ENCODE peak calls at places on chromosomes 13 and 19, in ten cellular contexts. P, E, N, W, H, M, C, Q, S and T are unnamed samples.

GRCh38 chr19:45476349-45476717 is 8.5 kb downstream of the FOSB start:
- DNase-seq in P (no peak), E (no peak), N (no peak), W (no peak), H (no peak), M (no peak), C (no peak), Q (no peak), S (no peak), T (no peak)

GRCh38 chr13:46479286-46479685 is 73.7 kb upstream of the LRCH1 start:
- DNase-seq in P (no peak), E (no peak), N (no peak), W (no peak), H (no peak), M (no peak), C (no peak), Q (no peak), S (no peak), T (no peak)

GRCh38 chr13:90374183-90374582 is 973.3 kb upstream of the MIR17HG start:
- DNase-seq in P (no peak), E (no peak), N (no peak), W (no peak), H (no peak), M (no peak), C (no peak), Q (no peak), S (no peak), T (no peak)

GRCh38 chr13:103625194-103625593 is 559.0 kb upstream of the SLC10A2 start:
- DNase-seq in P (no peak), E (no peak), N (no peak), W (no peak), H (no peak), M (no peak), C (no peak), Q (no peak), S (no peak), T (no peak)

GRCh38 chr13:63161219-63161618 is 1745.6 kb upstream of the PCDH20 start:
- DNase-seq in P (no peak), E (no peak), N (no peak), W (no peak), H (no peak), M (no peak), C (no peak), Q (no peak), S (no peak), T (no peak)

GRCh38 chr13:41811588-41812021 is 149.3 kb downstream of the VWA8 start:
- DNase-seq in P (no peak), E (no peak), N (no peak), W (no peak), H (no peak), M (no peak), C (peak), Q (no peak), S (no peak), T (peak)

GRCh38 chr19:2461751-2462634 is 5.2 kb upstream of the LMNB2 start:
- DNase-seq in P (no peak), E (no peak), N (peak), W (peak), H (peak), M (peak), C (peak), Q (no peak), S (peak), T (peak)

GRCh38 chr19:43700368-43701015 is 15.4 kb upstream of the IRGC start:
- DNase-seq in P (no peak), E (peak), N (peak), W (no peak), H (no peak), M (peak), C (peak), Q (no peak), S (peak), T (peak)

GRCh38 chr19:18713550-18714117 is 30.2 kb downstream of the CRTC1 start:
- DNase-seq in P (no peak), E (no peak), N (no peak), W (no peak), H (no peak), M (no peak), C (no peak), Q (no peak), S (no peak), T (no peak)

GRCh38 chr19:39165857-39166256 is 30.9 kb upstream of the NCCRP1 start:
- DNase-seq in P (no peak), E (no peak), N (no peak), W (no peak), H (no peak), M (no peak), C (no peak), Q (no peak), S (no peak), T (no peak)

GRCh38 chr19:15556634-15557181 is 48.4 kb downstream of the CYP4F22 start:
- DNase-seq in P (no peak), E (no peak), N (no peak), W (no peak), H (no peak), M (no peak), C (peak), Q (no peak), S (no peak), T (no peak)

GRCh38 chr19:32889137-32889934 is 19.8 kb upstream of the SLC7A9 start:
- DNase-seq in P (no peak), E (no peak), N (no peak), W (no peak), H (no peak), M (no peak), C (no peak), Q (no peak), S (no peak), T (no peak)

GRCh38 chr13:67238277-67238859 is 8.2 kb upstream of the PCDH9 start:
- DNase-seq in P (no peak), E (no peak), N (peak), W (no peak), H (peak), M (no peak), C (no peak), Q (no peak), S (no peak), T (peak)

GRCh38 chr19:44202470-44202869 is 9.9 kb upstream of the ZNF227 start:
- DNase-seq in P (no peak), E (peak), N (no peak), W (no peak), H (no peak), M (no peak), C (no peak), Q (no peak), S (no peak), T (no peak)

GRCh38 chr19:1811472-1811894 is 593 bp downstream of the ATP8B3 start:
- DNase-seq in P (no peak), E (peak), N (peak), W (peak), H (peak), M (peak), C (no peak), Q (peak), S (peak), T (peak)

GRCh38 chr19:54418930-54419800 is 3.9 kb downstream of the TTYH1 start:
- DNase-seq in P (no peak), E (no peak), N (no peak), W (no peak), H (no peak), M (no peak), C (no peak), Q (no peak), S (no peak), T (no peak)

GRCh38 chr19:32818536-32818935 is 51.0 kb downstream of the SLC7A9 start:
- DNase-seq in P (no peak), E (no peak), N (no peak), W (no peak), H (no peak), M (no peak), C (no peak), Q (no peak), S (no peak), T (no peak)

GRCh38 chr19:35288331-35288730 is 3.6 kb upstream of the MAG start:
- DNase-seq in P (no peak), E (no peak), N (no peak), W (no peak), H (no peak), M (no peak), C (no peak), Q (no peak), S (no peak), T (no peak)

GRCh38 chr19:50479761-50480251 is 3.2 kb upstream of the GARIN5A start:
- DNase-seq in P (no peak), E (no peak), N (no peak), W (no peak), H (no peak), M (no peak), C (no peak), Q (no peak), S (no peak), T (no peak)

GRCh38 chr19:17348700-17349099 is 11.3 kb downstream of the GTPBP3 start:
- DNase-seq in P (no peak), E (no peak), N (no peak), W (no peak), H (peak), M (peak), C (no peak), Q (no peak), S (peak), T (peak)

GRCh38 chr19:8174706-8175105 is 25.3 kb upstream of the FBN3 start:
- DNase-seq in P (no peak), E (no peak), N (no peak), W (no peak), H (peak), M (no peak), C (no peak), Q (no peak), S (no peak), T (peak)

GRCh38 chr19:34253711-34254551 is 423 bp upstream of the GARRE1 start:
- DNase-seq in P (peak), E (no peak), N (peak), W (peak), H (peak), M (no peak), C (no peak), Q (no peak), S (peak), T (peak)

GRCh38 chr13:63481334-63481733 is 2065.7 kb upstream of the PCDH20 start:
- DNase-seq in P (no peak), E (peak), N (no peak), W (no peak), H (no peak), M (peak), C (no peak), Q (no peak), S (no peak), T (no peak)

GRCh38 chr13:81714513-81714912 is 1373.6 kb upstream of the SPRY2 start:
- DNase-seq in P (no peak), E (no peak), N (no peak), W (no peak), H (peak), M (no peak), C (no peak), Q (no peak), S (no peak), T (no peak)

GRCh38 chr19:10543059-10543419 is 665 bp upstream of the ATG4D start:
- DNase-seq in P (no peak), E (no peak), N (no peak), W (no peak), H (no peak), M (no peak), C (no peak), Q (no peak), S (no peak), T (no peak)

GRCh38 chr19:19533826-19534225 is 4.2 kb upstream of the CILP2 start:
- DNase-seq in P (no peak), E (no peak), N (no peak), W (no peak), H (no peak), M (no peak), C (no peak), Q (no peak), S (no peak), T (no peak)

GRCh38 chr13:112443191-112444000 is 67.2 kb downstream of the SPACA7 start:
- DNase-seq in P (no peak), E (no peak), N (no peak), W (no peak), H (peak), M (no peak), C (no peak), Q (no peak), S (no peak), T (no peak)

GRCh38 chr13:93789058-93789457 is 562.5 kb downstream of the GPC6 start:
- DNase-seq in P (no peak), E (no peak), N (no peak), W (no peak), H (peak), M (no peak), C (no peak), Q (no peak), S (no peak), T (peak)

GRCh38 chr13:66895780-66896179 is 334.4 kb downstream of the PCDH9 start:
- DNase-seq in P (no peak), E (no peak), N (no peak), W (no peak), H (no peak), M (no peak), C (no peak), Q (no peak), S (no peak), T (no peak)

GRCh38 chr13:50911051-50911690 is 1.6 kb downstream of the RNASEH2B start:
- DNase-seq in P (no peak), E (no peak), N (peak), W (no peak), H (no peak), M (no peak), C (no peak), Q (peak), S (no peak), T (peak)

GRCh38 chr19:2034729-2035589 is 16.1 kb downstream of the MKNK2 start:
- DNase-seq in P (no peak), E (no peak), N (peak), W (peak), H (peak), M (no peak), C (peak), Q (no peak), S (no peak), T (peak)